ENCODE peak calls at places on chromosomes 3 and 15, in eight cellular contexts. U is ELR, V is tibial artery, Y is psoas muscle, B is AG08395, S is NAMALWA, O is Panc1, T is heart left ventricle. R is an unnamed sample.

GRCh38 chr3:160998581-160998980 is 106.6 kb downstream of the B3GALNT1 start:
- DNase-seq in U (no peak), V (no peak), Y (no peak), B (no peak), S (no peak), O (no peak), T (no peak), R (no peak)

GRCh38 chr3:10883478-10884234 is 67.6 kb downstream of the SLC6A11 start:
- DNase-seq in U (peak; percentile 19), V (no peak), Y (no peak), B (no peak), S (peak; percentile 47), O (no peak), T (no peak), R (no peak)

GRCh38 chr3:104805042-104805441 is 561.7 kb upstream of the ALCAM start:
- DNase-seq in U (no peak), V (no peak), Y (no peak), B (no peak), S (no peak), O (no peak), T (no peak), R (no peak)

GRCh38 chr15:28086175-28086703 is 12.9 kb downstream of the OCA2 start:
- DNase-seq in U (peak; percentile 64), V (peak; percentile 73), Y (no peak), B (peak; percentile 79), S (peak; percentile 87), O (peak; percentile 41), T (no peak), R (peak; percentile 93)

GRCh38 chr15:99566157-99566900 is 545 bp downstream of the MEF2A start:
- DNase-seq in U (peak; percentile 28), V (peak; percentile 28), Y (peak; percentile 53), B (no peak), S (peak; percentile 69), O (no peak), T (peak; percentile 54), R (peak; percentile 87)

GRCh38 chr3:156218353-156218744 is 98.0 kb downstream of the KCNAB1 start:
- DNase-seq in U (peak; percentile 61), V (no peak), Y (no peak), B (no peak), S (no peak), O (no peak), T (no peak), R (peak; percentile 36)

GRCh38 chr15:69343133-69343532 is 44.4 kb downstream of the PAQR5 start:
- DNase-seq in U (no peak), V (no peak), Y (no peak), B (no peak), S (no peak), O (no peak), T (no peak), R (no peak)

GRCh38 chr3:16462679-16463078 is 50.8 kb downstream of the RFTN1 start:
- DNase-seq in U (no peak), V (no peak), Y (no peak), B (no peak), S (no peak), O (no peak), T (no peak), R (no peak)

GRCh38 chr3:128113817-128114794 is 9.5 kb downstream of the RUVBL1 start:
- DNase-seq in U (no peak), V (no peak), Y (no peak), B (no peak), S (peak; percentile 68), O (no peak), T (no peak), R (no peak)

GRCh38 chr3:179608931-179609720 is 4.5 kb downstream of the NDUFB5 start:
- DNase-seq in U (no peak), V (no peak), Y (no peak), B (no peak), S (peak; percentile 56), O (no peak), T (no peak), R (no peak)

GRCh38 chr3:194688207-194688711 is 2.6 kb downstream of the FAM43A start:
- DNase-seq in U (peak; percentile 11), V (peak; percentile 28), Y (peak; percentile 66), B (no peak), S (peak; percentile 84), O (no peak), T (peak; percentile 61), R (peak; percentile 92)

GRCh38 chr15:41603941-41604660 is 45.1 kb downstream of the TYRO3 start:
- DNase-seq in U (peak; percentile 86), V (peak; percentile 69), Y (peak; percentile 65), B (peak; percentile 80), S (peak; percentile 66), O (peak; percentile 68), T (peak; percentile 59), R (peak; percentile 90)

GRCh38 chr15:99981223-99981647 is 248.0 kb upstream of the LYSMD4 start:
- DNase-seq in U (peak; percentile 20), V (no peak), Y (peak; percentile 31), B (no peak), S (peak; percentile 15), O (no peak), T (no peak), R (peak; percentile 37)

GRCh38 chr3:19190602-19191001 is 42.3 kb downstream of the KCNH8 start:
- DNase-seq in U (no peak), V (no peak), Y (no peak), B (no peak), S (no peak), O (no peak), T (no peak), R (no peak)

GRCh38 chr15:38085104-38085503 is 150.7 kb downstream of the TMCO5A start:
- DNase-seq in U (no peak), V (no peak), Y (no peak), B (no peak), S (peak; percentile 77), O (no peak), T (no peak), R (no peak)

GRCh38 chr3:129121016-129121791 is 400 bp downstream of the RAB43 start:
- DNase-seq in U (peak; percentile 57), V (no peak), Y (no peak), B (no peak), S (no peak), O (no peak), T (no peak), R (peak; percentile 87)

GRCh38 chr3:58383904-58384303 is 49.7 kb downstream of the PDHB start:
- DNase-seq in U (peak; percentile 98), V (peak; percentile 42), Y (no peak), B (peak; percentile 90), S (no peak), O (peak; percentile 73), T (no peak), R (peak; percentile 83)

GRCh38 chr3:25583343-25583742 is 81.4 kb downstream of the TOP2B start:
- DNase-seq in U (no peak), V (no peak), Y (no peak), B (no peak), S (no peak), O (no peak), T (no peak), R (no peak)

GRCh38 chr3:12235691-12236090 is 53.2 kb upstream of the PPARG start:
- DNase-seq in U (peak; percentile 57), V (no peak), Y (no peak), B (peak; percentile 46), S (no peak), O (no peak), T (no peak), R (no peak)

GRCh38 chr15:31274496-31275330 is 51.9 kb upstream of the KLF13 start:
- DNase-seq in U (no peak), V (no peak), Y (peak; percentile 41), B (no peak), S (no peak), O (no peak), T (no peak), R (peak; percentile 74)

GRCh38 chr3:136955813-136956212 is 2.0 kb upstream of the IL20RB start:
- DNase-seq in U (peak; percentile 93), V (no peak), Y (no peak), B (peak; percentile 81), S (no peak), O (peak; percentile 51), T (no peak), R (peak; percentile 30)

GRCh38 chr15:68821898-68822380 is 1.2 kb upstream of the ANP32A start:
- DNase-seq in U (peak; percentile 52), V (no peak), Y (no peak), B (no peak), S (peak; percentile 61), O (no peak), T (no peak), R (peak; percentile 73)

GRCh38 chr15:93121089-93121488 is 32.1 kb upstream of the RGMA start:
- DNase-seq in U (no peak), V (no peak), Y (no peak), B (no peak), S (no peak), O (no peak), T (no peak), R (no peak)

GRCh38 chr15:87919064-87919463 is 337.5 kb downstream of the NTRK3 start:
- DNase-seq in U (no peak), V (no peak), Y (no peak), B (no peak), S (no peak), O (no peak), T (no peak), R (no peak)

GRCh38 chr3:123613543-123613942 is 28.7 kb upstream of the HACD2 start:
- DNase-seq in U (no peak), V (no peak), Y (no peak), B (no peak), S (no peak), O (no peak), T (no peak), R (no peak)

GRCh38 chr15:41276821-41277220 is 45.8 kb downstream of the CHP1 start:
- DNase-seq in U (no peak), V (no peak), Y (no peak), B (no peak), S (no peak), O (no peak), T (no peak), R (peak; percentile 14)

GRCh38 chr3:72722930-72723726 is 125.1 kb downstream of the SHQ1 start:
- DNase-seq in U (peak; percentile 68), V (no peak), Y (no peak), B (peak; percentile 57), S (no peak), O (no peak), T (no peak), R (peak; percentile 95)

GRCh38 chr3:14451844-14452533 is 49.6 kb downstream of the SLC6A6 start:
- DNase-seq in U (peak; percentile 92), V (peak; percentile 90), Y (peak; percentile 91), B (peak; percentile 89), S (no peak), O (no peak), T (peak; percentile 72), R (peak; percentile 96)

GRCh38 chr3:144053121-144053520 is 81.5 kb downstream of the DIPK2A start:
- DNase-seq in U (peak; percentile 90), V (no peak), Y (no peak), B (peak; percentile 66), S (no peak), O (no peak), T (no peak), R (no peak)

GRCh38 chr3:71956716-71957115 is 171.8 kb upstream of the PROK2 start:
- DNase-seq in U (no peak), V (no peak), Y (no peak), B (no peak), S (no peak), O (no peak), T (no peak), R (no peak)

GRCh38 chr15:31302778-31303433 is 23.7 kb upstream of the KLF13 start:
- DNase-seq in U (no peak), V (no peak), Y (peak; percentile 47), B (no peak), S (peak; percentile 79), O (no peak), T (no peak), R (peak; percentile 85)

GRCh38 chr3:143276592-143276991 is 157.0 kb downstream of the CHST2 start:
- DNase-seq in U (no peak), V (no peak), Y (no peak), B (no peak), S (no peak), O (no peak), T (no peak), R (no peak)

GRCh38 chr15:39602143-39602542 is 21.3 kb downstream of the THBS1 start:
- DNase-seq in U (peak; percentile 26), V (no peak), Y (no peak), B (no peak), S (no peak), O (no peak), T (no peak), R (no peak)

GRCh38 chr3:142987080-142987700 is 14.2 kb upstream of the U2SURP start:
- DNase-seq in U (peak; percentile 72), V (no peak), Y (no peak), B (peak; percentile 57), S (peak; percentile 76), O (no peak), T (no peak), R (peak; percentile 84)